ENCODE peak calls at places on chromosomes 16 and 17, in nine cellular contexts. O is hepatocyte; X is transverse colon; P is body of pancreas; Z is CD4-positive, alpha-beta T cell; K is fibroblast of mammary gland; S is GM12865; Y is RWPE1; C is HFFc6. Q is an unnamed sample.
A peak's percentile ranks its signal among the peaks of the same experiment; 100 is the strongest.

GRCh38 chr16:29996773-29997250 is 771 bp downstream of the INO80E start:
- DNase-seq in O (no peak), X (no peak), P (no peak), Z (no peak), K (no peak), S (peak; percentile 35), Y (no peak), C (no peak), Q (no peak)

GRCh38 chr16:58056580-58056979 is 31.0 kb downstream of the MMP15 start:
- DNase-seq in O (no peak), X (no peak), P (no peak), Z (no peak), K (no peak), S (no peak), Y (no peak), C (no peak), Q (no peak)

GRCh38 chr17:10758062-10758461 is 28.2 kb upstream of the TMEM220 start:
- DNase-seq in O (no peak), X (no peak), P (no peak), Z (no peak), K (no peak), S (peak; percentile 12), Y (no peak), C (no peak), Q (no peak)

GRCh38 chr16:7456221-7456620 is 123.6 kb downstream of the RBFOX1 start:
- DNase-seq in O (no peak), X (no peak), P (no peak), Z (no peak), K (no peak), S (no peak), Y (no peak), C (no peak), Q (no peak)

GRCh38 chr16:89332248-89333245 is 115.0 kb downstream of the ZNF778 start:
- DNase-seq in O (no peak), X (no peak), P (peak; percentile 9), Z (no peak), K (peak; percentile 37), S (no peak), Y (no peak), C (no peak), Q (no peak)

GRCh38 chr17:39400547-39401411 is 647 bp downstream of the FBXL20 start:
- DNase-seq in O (peak; percentile 47), X (peak; percentile 30), P (no peak), Z (peak; percentile 3), K (no peak), S (no peak), Y (peak; percentile 22), C (no peak), Q (peak; percentile 38)

GRCh38 chr16:87621976-87622713 is 19.8 kb downstream of the JPH3 start:
- DNase-seq in O (no peak), X (no peak), P (no peak), Z (no peak), K (no peak), S (no peak), Y (no peak), C (no peak), Q (no peak)

GRCh38 chr17:56891751-56892150 is 22.1 kb downstream of the TRIM25 start:
- DNase-seq in O (no peak), X (peak; percentile 36), P (peak; percentile 25), Z (peak; percentile 40), K (no peak), S (no peak), Y (no peak), C (no peak), Q (peak; percentile 23)

GRCh38 chr16:88533945-88534641 is 36.1 kb upstream of the ZC3H18 start:
- DNase-seq in O (peak; percentile 82), X (peak; percentile 84), P (no peak), Z (peak; percentile 74), K (peak; percentile 38), S (peak; percentile 88), Y (peak; percentile 79), C (peak; percentile 15), Q (peak; percentile 85)

DNA sequence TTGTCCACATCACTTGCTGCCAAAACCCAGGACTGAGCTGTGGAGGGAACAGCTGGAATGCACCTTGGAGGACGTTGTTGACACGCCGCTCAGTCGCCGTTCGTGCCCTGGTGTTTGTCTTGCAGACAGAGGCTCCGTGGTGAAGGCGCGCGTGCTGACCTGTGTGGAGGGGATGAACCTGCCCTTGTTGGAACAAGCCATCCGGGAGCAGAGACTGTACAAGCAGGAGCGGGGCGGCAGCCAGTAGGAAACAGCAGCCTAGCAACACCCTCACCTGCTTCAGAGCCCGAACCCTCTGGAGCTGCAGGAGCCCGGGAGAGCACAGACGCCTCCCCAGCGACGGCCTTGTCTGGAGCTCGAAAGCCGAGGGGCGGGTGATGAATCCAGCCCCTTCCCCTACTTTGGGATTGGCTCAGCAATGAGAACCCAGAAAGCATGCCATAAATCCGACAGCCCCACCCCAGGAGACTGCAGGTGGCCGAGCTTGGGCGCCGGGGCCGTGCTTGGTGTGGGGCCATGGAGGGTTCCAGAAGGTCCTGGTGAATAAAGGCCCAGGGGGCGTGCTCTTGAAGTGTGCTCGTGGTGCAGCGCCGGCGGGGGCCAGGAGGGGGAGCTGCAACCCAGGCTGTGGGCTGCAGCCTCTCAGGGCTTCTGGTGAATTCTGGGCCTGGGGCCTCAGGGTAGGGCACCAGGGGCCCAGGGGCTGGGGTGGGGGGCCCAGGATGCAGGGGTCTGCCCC is 470 bp upstream of the CDK3 start:
- DNase-seq in O (peak; percentile 64), X (peak; percentile 81), P (peak; percentile 55), Z (peak; percentile 46), K (peak; percentile 39), S (peak; percentile 70), Y (no peak), C (no peak), Q (peak; percentile 85)
- TF ChIP-seq CTCF in O (peak; percentile 52), X (peak; percentile 78), P (peak; percentile 52), Z (peak; percentile 72), K (peak; percentile 61), S (peak; percentile 85), Y (peak; percentile 82), C (peak; percentile 89), Q (peak; percentile 92)

GRCh38 chr16:85674828-85675227 is 13.9 kb downstream of the GINS2 start:
- DNase-seq in O (no peak), X (no peak), P (no peak), Z (no peak), K (no peak), S (peak; percentile 43), Y (no peak), C (no peak), Q (no peak)

GRCh38 chr16:85673529-85674417 is 15.0 kb downstream of the GINS2 start:
- DNase-seq in O (no peak), X (no peak), P (peak; percentile 93), Z (no peak), K (peak; percentile 80), S (no peak), Y (no peak), C (peak; percentile 40), Q (no peak)

GRCh38 chr16:85676466-85676865 is 12.3 kb downstream of the GINS2 start:
- DNase-seq in O (no peak), X (no peak), P (no peak), Z (no peak), K (no peak), S (no peak), Y (no peak), C (no peak), Q (no peak)

GRCh38 chr16:85674418-85674755 is 14.4 kb downstream of the GINS2 start:
- DNase-seq in O (no peak), X (no peak), P (no peak), Z (no peak), K (no peak), S (no peak), Y (no peak), C (no peak), Q (no peak)

DNA sequence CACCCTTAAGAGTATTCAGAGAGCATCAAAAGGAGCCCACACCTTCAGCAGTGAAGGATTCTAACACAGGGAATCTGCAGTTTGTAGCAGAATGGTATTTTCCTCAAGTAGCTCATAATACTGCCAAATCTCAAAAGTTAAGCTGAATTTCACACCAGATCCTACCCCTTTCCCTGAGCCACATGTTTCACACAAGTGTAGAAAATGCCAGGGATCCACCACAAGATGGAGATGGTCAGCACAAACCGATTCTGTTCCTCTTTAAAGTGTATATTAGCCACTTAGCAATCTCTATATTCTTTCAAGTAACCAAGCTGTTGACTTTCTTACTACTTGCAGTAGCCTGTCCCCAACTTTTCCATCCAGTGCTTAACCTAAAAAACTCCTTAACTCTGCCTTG is 13.2 kb downstream of the GINS2 start:
- DNase-seq in O (no peak), X (no peak), P (no peak), Z (no peak), K (peak; percentile 54), S (no peak), Y (no peak), C (peak; percentile 27), Q (no peak)
- TF ChIP-seq CTCF in O (peak; percentile 44), X (no peak), P (peak; percentile 16), Z (no peak), K (peak; percentile 53), S (peak; percentile 26), Y (peak; percentile 47), C (peak; percentile 69), Q (no peak)

GRCh38 chr16:67481561-67482259 is 753 bp upstream of the ATP6V0D1 start:
- DNase-seq in O (peak; percentile 48), X (peak; percentile 70), P (peak; percentile 54), Z (peak; percentile 20), K (peak; percentile 68), S (peak; percentile 70), Y (no peak), C (no peak), Q (no peak)
- TF ChIP-seq CTCF in O (no peak), X (no peak), P (no peak), Z (no peak), K (no peak), S (no peak), Y (peak; percentile 16), C (peak; percentile 34), Q (no peak)

DNA sequence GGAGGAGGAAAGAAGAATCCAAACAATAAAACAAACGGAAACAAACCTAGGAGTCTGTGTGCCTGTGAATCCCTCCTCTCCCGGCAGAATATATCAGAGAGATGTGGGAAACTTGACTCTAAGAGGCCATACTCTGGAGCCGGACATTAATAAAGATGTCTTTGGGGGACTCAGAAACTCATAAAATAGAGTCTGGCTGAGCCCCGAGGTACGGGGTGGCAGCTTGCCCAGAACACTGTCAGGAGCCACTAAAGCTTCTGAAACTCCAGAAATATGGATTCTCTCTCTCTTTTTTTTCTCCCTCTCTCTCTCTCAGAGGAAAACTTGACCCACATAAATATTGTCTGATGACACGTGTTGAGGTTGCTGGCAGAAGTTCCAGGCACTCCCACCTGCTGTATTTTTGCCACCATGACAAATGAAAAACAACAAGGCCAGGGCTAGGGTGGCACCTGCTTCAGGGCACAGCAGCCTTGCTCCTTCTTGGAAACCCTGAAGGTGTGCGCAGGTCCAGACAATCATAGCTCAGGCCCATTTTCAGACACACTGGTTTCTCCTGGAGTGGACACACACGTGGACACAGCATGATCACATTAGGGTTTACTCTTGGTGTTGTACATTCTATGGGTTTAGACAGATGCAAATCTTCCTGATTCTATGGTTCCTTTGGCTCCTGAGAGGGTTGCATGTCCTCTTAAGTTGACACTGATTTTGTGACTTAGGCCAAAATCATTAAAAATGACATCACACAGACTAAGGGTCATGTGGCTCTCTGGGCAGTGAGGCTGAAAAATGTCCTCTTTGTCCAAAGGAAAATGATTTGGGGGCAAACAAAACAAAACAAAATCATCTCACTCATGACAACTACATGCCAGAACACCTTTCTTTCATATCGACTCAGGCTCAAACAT is 282.6 kb upstream of the IRX3 start:
- DNase-seq in O (peak; percentile 26), X (no peak), P (no peak), Z (no peak), K (no peak), S (no peak), Y (no peak), C (no peak), Q (no peak)
- TF ChIP-seq CTCF in O (no peak), X (no peak), P (no peak), Z (no peak), K (no peak), S (no peak), Y (no peak), C (no peak), Q (no peak)

GRCh38 chr17:75260679-75261335 is 599 bp downstream of the GGA3 start:
- DNase-seq in O (no peak), X (no peak), P (no peak), Z (no peak), K (no peak), S (peak; percentile 67), Y (no peak), C (no peak), Q (no peak)
- TF ChIP-seq CTCF in O (peak; percentile 22), X (peak; percentile 13), P (no peak), Z (no peak), K (no peak), S (no peak), Y (no peak), C (peak; percentile 54), Q (no peak)